ENCODE peak calls at places on chromosomes 1 and 21, in five cellular contexts. L is OCI-LY7, M is psoas muscle, E is sigmoid colon, S is MM.1S. W is an unnamed sample.

GRCh38 chr1:79376106-79376505 is 369.6 kb upstream of the ADGRL4 start:
- DNase-seq in L (no peak), M (no peak), E (no peak), S (no peak), W (no peak)

GRCh38 chr1:2526824-2527552 is 592 bp upstream of the PANK4 start:
- DNase-seq in L (no peak), M (peak; percentile 83), E (peak; percentile 76), S (no peak), W (no peak)

GRCh38 chr1:116666090-116666489 is 1.4 kb downstream of the IGSF3 start:
- DNase-seq in L (no peak), M (no peak), E (no peak), S (no peak), W (no peak)

GRCh38 chr1:109630081-109630880 is 10.6 kb downstream of the AMPD2 start:
- DNase-seq in L (peak; percentile 41), M (no peak), E (no peak), S (no peak), W (peak; percentile 50)

GRCh38 chr1:212437179-212437798 is 4.6 kb downstream of the NENF start:
- DNase-seq in L (no peak), M (no peak), E (no peak), S (no peak), W (no peak)

GRCh38 chr21:34722684-34723300 is 54.0 kb downstream of the CLIC6 start:
- DNase-seq in L (peak; percentile 38), M (no peak), E (no peak), S (no peak), W (no peak)

GRCh38 chr1:36851087-36851486 is 183.2 kb downstream of the GRIK3 start:
- DNase-seq in L (no peak), M (no peak), E (no peak), S (no peak), W (no peak)

GRCh38 chr1:212459656-212460055 is 26.9 kb downstream of the NENF start:
- DNase-seq in L (no peak), M (no peak), E (peak; percentile 17), S (no peak), W (no peak)

GRCh38 chr1:19191811-19192210 is 18.3 kb downstream of the UBR4 start:
- DNase-seq in L (no peak), M (no peak), E (no peak), S (no peak), W (no peak)

GRCh38 chr1:225872075-225872430 is 10.1 kb downstream of the TMEM63A start:
- DNase-seq in L (no peak), M (no peak), E (no peak), S (no peak), W (no peak)

GRCh38 chr1:212981571-212982328 is 31.4 kb downstream of the VASH2 start:
- DNase-seq in L (no peak), M (peak; percentile 61), E (no peak), S (no peak), W (no peak)

GRCh38 chr1:83588140-83588539 is 410.8 kb downstream of the TTLL7 start:
- DNase-seq in L (no peak), M (no peak), E (no peak), S (no peak), W (no peak)

GRCh38 chr1:54252371-54252770 is 52.4 kb downstream of the MRPL37 start:
- DNase-seq in L (no peak), M (peak; percentile 38), E (no peak), S (no peak), W (no peak)
- H3K27ac ChIP-seq in L (no peak overlapping the region), M (no peak overlapping the region), E (no peak overlapping the region), S (no peak overlapping the region), W (no peak overlapping the region)

DNA sequence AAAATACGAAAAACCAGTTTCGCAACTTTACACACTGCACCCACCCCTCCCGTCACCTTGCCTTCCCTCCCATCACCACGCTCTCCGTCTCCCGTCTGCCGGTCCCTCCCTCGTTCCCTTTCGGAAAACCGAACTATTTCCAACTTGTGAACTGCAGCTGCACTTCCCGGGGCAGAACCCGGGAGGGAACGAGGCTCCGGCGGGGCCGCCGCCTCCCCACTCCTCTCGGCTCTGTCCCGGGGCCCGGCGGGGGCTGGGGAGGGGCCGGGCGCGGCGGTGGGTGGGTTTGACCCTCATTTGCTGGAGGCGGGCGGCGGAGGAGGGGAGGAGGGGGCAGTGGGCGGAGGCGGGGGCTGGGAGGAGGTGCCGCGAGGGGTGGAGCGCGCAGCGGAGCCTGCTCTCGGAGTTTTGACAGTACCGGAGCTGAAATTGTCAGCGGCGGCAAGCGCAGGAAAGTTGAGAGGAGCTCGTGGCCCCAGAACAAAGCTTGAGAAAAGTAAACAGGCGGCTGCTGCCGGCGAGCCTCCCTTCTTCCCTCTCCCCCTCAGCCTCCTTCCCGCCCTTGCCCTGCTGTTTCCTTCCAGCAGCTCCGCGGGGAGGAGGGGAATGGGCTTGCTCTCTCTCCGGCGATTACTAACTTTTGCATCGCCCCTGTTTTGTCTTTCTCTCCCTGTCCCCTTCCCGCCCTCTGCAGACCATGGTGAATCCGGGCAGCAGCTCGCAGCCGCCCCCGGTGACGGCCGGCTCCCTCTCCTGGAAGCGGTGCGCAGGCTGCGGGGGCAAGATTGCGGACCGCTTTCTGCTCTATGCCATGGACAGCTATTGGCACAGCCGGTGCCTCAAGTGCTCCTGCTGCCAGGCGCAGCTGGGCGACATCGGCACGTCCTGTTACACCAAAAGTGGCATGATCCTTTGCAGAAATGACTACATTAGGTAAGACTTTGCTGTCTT is 2.9 kb downstream of the LMO4 start:
- DNase-seq in L (no peak), M (peak; percentile 86), E (peak; percentile 90), S (peak; percentile 81), W (peak; percentile 75)
- H3K4me3 ChIP-seq in L (peak overlapping the region; percentile 65), M (peak overlapping the region; percentile 71), E (peak overlapping the region; percentile 77), S (peak overlapping the region; percentile 80), W (peak overlapping the region; percentile 93)

GRCh38 chr1:33270379-33270778 is 14.1 kb downstream of the ZNF362 start:
- DNase-seq in L (no peak), M (no peak), E (no peak), S (no peak), W (no peak)
- H3K27ac ChIP-seq in L (no peak overlapping the region), M (no peak overlapping the region), E (no peak overlapping the region), S (no peak overlapping the region), W (no peak overlapping the region)

GRCh38 chr1:67459068-67459467 is 28.9 kb upstream of the SERBP1 start:
- DNase-seq in L (no peak), M (no peak), E (no peak), S (no peak), W (no peak)
- H3K4me3 ChIP-seq in L (no peak overlapping the region), M (no peak overlapping the region), E (no peak overlapping the region), S (no peak overlapping the region), W (no peak overlapping the region)

W was measured in right atrium auricular region.